ENCODE peak calls at places on chromosomes 12 and 14, in eight cellular contexts. E is Caco-2, H is fibroblast of mammary gland, N is WERI-Rb-1, R is lung, W is cardiac fibroblast, U is fibroblast of lung, Y is GM12878. L is an unnamed sample.
A peak's percentile ranks its signal among the peaks of the same experiment; 100 is the strongest.

GRCh38 chr14:65141523-65141922 is 39.2 kb upstream of the MAX start:
- DNase-seq in H (no peak), W (no peak), Y (no peak), N (peak; percentile 26), R (no peak), E (no peak), U (no peak), L (no peak)

GRCh38 chr14:76245097-76245496 is 93.4 kb downstream of the GPATCH2L start:
- DNase-seq in H (no peak), Y (no peak), W (peak; percentile 12), U (no peak), E (no peak), N (no peak), R (no peak), L (no peak)

GRCh38 chr14:58789756-58790155 is 152.0 kb downstream of the DACT1 start:
- DNase-seq in R (no peak), H (no peak), E (no peak), N (no peak), W (no peak), U (no peak), Y (no peak), L (no peak)

GRCh38 chr12:104775731-104776231 is 182.3 kb downstream of the SLC41A2 start:
- DNase-seq in E (no peak), H (no peak), R (no peak), U (no peak), Y (no peak), N (no peak), W (no peak), L (no peak)

GRCh38 chr14:61252354-61253063 is 28.6 kb downstream of the TMEM30B start:
- DNase-seq in W (peak; percentile 98), N (peak; percentile 76), U (peak; percentile 97), Y (peak; percentile 27), R (peak; percentile 74), E (peak; percentile 81), H (peak; percentile 97), L (peak; percentile 95)

GRCh38 chr12:25585021-25585523 is 32.0 kb upstream of the LMNTD1 start:
- DNase-seq in N (no peak), R (peak; percentile 42), E (no peak), H (peak; percentile 94), Y (no peak), W (peak; percentile 88), U (peak; percentile 83), L (peak; percentile 96)

GRCh38 chr12:48818831-48819590 is 715 bp downstream of the CACNB3 start:
- DNase-seq in R (no peak), U (no peak), H (no peak), N (peak; percentile 39), E (peak; percentile 59), Y (no peak), W (peak; percentile 25), L (no peak)

GRCh38 chr12:53190108-53190729 is 9.5 kb upstream of the CSAD start:
- DNase-seq in U (peak; percentile 50), Y (no peak), R (no peak), W (peak; percentile 77), H (peak; percentile 70), N (peak; percentile 62), E (peak; percentile 56), L (peak; percentile 59)

GRCh38 chr12:77575376-77575775 is 255.3 kb upstream of the NAV3 start:
- DNase-seq in E (no peak), R (no peak), U (no peak), Y (no peak), H (no peak), N (no peak), W (no peak), L (no peak)

GRCh38 chr12:103830730-103831320 is 10.2 kb downstream of the NT5DC3 start:
- DNase-seq in N (no peak), W (no peak), R (no peak), U (no peak), Y (no peak), E (no peak), H (no peak), L (no peak)

GRCh38 chr14:91963465-91963864 is 16.0 kb upstream of the FBLN5 start:
- DNase-seq in H (peak; percentile 96), E (no peak), U (peak; percentile 90), Y (no peak), N (no peak), R (no peak), W (peak; percentile 92), L (peak; percentile 72)

GRCh38 chr12:58502236-58502635 is 418.1 kb downstream of the LRIG3 start:
- DNase-seq in H (peak; percentile 44), Y (no peak), N (no peak), U (peak; percentile 27), R (no peak), W (no peak), E (no peak), L (no peak)
- TF ChIP-seq CTCF in H (no peak), Y (no peak), N (no peak), U (no peak), R (no peak), W (no peak), E (no peak), L (no peak)

GRCh38 chr12:131830335-131831020 is 2.3 kb downstream of the MMP17 start:
- DNase-seq in W (peak; percentile 85), E (peak; percentile 77), H (peak; percentile 78), R (peak; percentile 65), U (peak; percentile 83), Y (no peak), N (peak; percentile 85), L (peak; percentile 88)

GRCh38 chr12:131829795-131830334 is 1.7 kb downstream of the MMP17 start:
- DNase-seq in R (no peak), W (no peak), E (no peak), U (no peak), H (no peak), Y (no peak), N (no peak), L (no peak)

GRCh38 chr12:131831635-131832041 is 3.4 kb downstream of the MMP17 start:
- DNase-seq in H (peak; percentile 86), E (no peak), R (no peak), W (peak; percentile 77), U (peak; percentile 92), N (peak; percentile 61), Y (no peak), L (peak; percentile 82)

GRCh38 chr12:131832393-131833231 is 4.4 kb downstream of the MMP17 start:
- DNase-seq in E (no peak), N (peak; percentile 87), H (peak; percentile 72), U (peak; percentile 81), W (peak; percentile 75), R (no peak), Y (no peak), L (peak; percentile 66)

GRCh38 chr12:131831021-131831571 is 2.9 kb downstream of the MMP17 start:
- DNase-seq in W (peak; percentile 35), U (peak; percentile 16), H (peak; percentile 13), R (no peak), Y (no peak), N (peak; percentile 84), E (no peak), L (peak; percentile 22)
- H3K4me3 ChIP-seq in W (peak overlapping the region; percentile 42), U (peak overlapping the region; percentile 64), H (peak overlapping the region; percentile 62), R (peak overlapping the region; percentile 19), Y (peak overlapping the region; percentile 16), N (peak overlapping the region; percentile 52), E (peak overlapping the region; percentile 33), L (peak overlapping the region; percentile 62)

GRCh38 chr12:55737581-55738112 is 5.3 kb upstream of the GDF11 start:
- DNase-seq in E (no peak), H (no peak), Y (no peak), U (no peak), R (no peak), N (peak; percentile 62), W (no peak), L (no peak)
- TF ChIP-seq CTCF in E (no peak), H (no peak), Y (no peak), U (peak; percentile 0), R (no peak), N (peak; percentile 2), W (no peak), L (no peak)

GRCh38 chr12:121794532-121795028 is 1.1 kb upstream of the RHOF start:
- DNase-seq in W (no peak), N (no peak), H (no peak), Y (no peak), E (no peak), U (no peak), R (peak; percentile 59), L (no peak)
- H3K4me3 ChIP-seq in W (no peak overlapping the region), N (peak overlapping the region; percentile 15), H (peak overlapping the region; percentile 25), Y (peak overlapping the region; percentile 58), E (peak overlapping the region; percentile 82), U (peak overlapping the region; percentile 1), R (no peak overlapping the region), L (peak overlapping the region; percentile 10)

GRCh38 chr12:3677609-3678008 is 75.3 kb downstream of the CRACR2A start:
- DNase-seq in W (no peak), U (no peak), H (no peak), E (no peak), Y (no peak), N (no peak), R (no peak), L (no peak)
- TF ChIP-seq CTCF in W (no peak), U (no peak), H (no peak), E (no peak), Y (no peak), N (no peak), R (no peak), L (no peak)

L was measured in fibroblast of pulmonary artery.